ENCODE peak calls at places on chromosomes 11 and 22, in seven cellular contexts. One of them, this sample, is unnamed.

GRCh38 chr22:29434288-29434687 is 4.1 kb upstream of the RFPL1 start:
- DNase-seq in astrocyte of the spinal cord: no peak
- DNase-seq in stimulated activated CD8-positive, alpha-beta memory T cell treated with anti-CD3 and anti-CD28 coated beads, Interleukin-12 subunit alpha, Interleukin-12 subunit beta, amount 100 ng/mL, for 1 hour: no peak
- DNase-seq in WTC11: no peak
- DNase-seq in adipocyte: no peak
- DNase-seq in cardiac fibroblast: no peak
- DNase-seq in kidney: no peak
- DNase-seq in this sample: no peak

GRCh38 chr11:125871391-125872137 is 15.9 kb upstream of the HYLS1 start:
- DNase-seq in cardiac fibroblast: peak
- DNase-seq in kidney: no peak
- DNase-seq in adipocyte: peak
- DNase-seq in stimulated activated CD8-positive, alpha-beta memory T cell treated with anti-CD3 and anti-CD28 coated beads, Interleukin-12 subunit alpha, Interleukin-12 subunit beta, amount 100 ng/mL, for 1 hour: no peak
- DNase-seq in astrocyte of the spinal cord: peak
- DNase-seq in WTC11: peak
- DNase-seq in this sample: peak

GRCh38 chr22:29205598-29206371 is at the start of gene EMID1:
- DNase-seq in cardiac fibroblast: peak
- DNase-seq in kidney: peak
- DNase-seq in adipocyte: peak
- DNase-seq in stimulated activated CD8-positive, alpha-beta memory T cell treated with anti-CD3 and anti-CD28 coated beads, Interleukin-12 subunit alpha, Interleukin-12 subunit beta, amount 100 ng/mL, for 1 hour: no peak
- DNase-seq in WTC11: peak
- DNase-seq in astrocyte of the spinal cord: no peak
- DNase-seq in this sample: peak

GRCh38 chr22:36455571-36456458 is 25.6 kb downstream of the TXN2 start:
- DNase-seq in astrocyte of the spinal cord: no peak
- DNase-seq in kidney: no peak
- DNase-seq in adipocyte: no peak
- DNase-seq in stimulated activated CD8-positive, alpha-beta memory T cell treated with anti-CD3 and anti-CD28 coated beads, Interleukin-12 subunit alpha, Interleukin-12 subunit beta, amount 100 ng/mL, for 1 hour: no peak
- DNase-seq in WTC11: no peak
- DNase-seq in cardiac fibroblast: no peak
- DNase-seq in this sample: peak

GRCh38 chr11:64877390-64878222 is 815 bp downstream of the EHD1 start:
- DNase-seq in astrocyte of the spinal cord: no peak
- DNase-seq in kidney: peak
- DNase-seq in stimulated activated CD8-positive, alpha-beta memory T cell treated with anti-CD3 and anti-CD28 coated beads, Interleukin-12 subunit alpha, Interleukin-12 subunit beta, amount 100 ng/mL, for 1 hour: no peak
- DNase-seq in cardiac fibroblast: no peak
- DNase-seq in adipocyte: peak
- DNase-seq in WTC11: no peak
- DNase-seq in this sample: no peak

GRCh38 chr22:37818397-37819099 is 4.6 kb upstream of the GALR3 start:
- DNase-seq in kidney: peak
- DNase-seq in adipocyte: peak
- DNase-seq in astrocyte of the spinal cord: peak
- DNase-seq in stimulated activated CD8-positive, alpha-beta memory T cell treated with anti-CD3 and anti-CD28 coated beads, Interleukin-12 subunit alpha, Interleukin-12 subunit beta, amount 100 ng/mL, for 1 hour: peak
- DNase-seq in WTC11: peak
- DNase-seq in cardiac fibroblast: peak
- DNase-seq in this sample: peak

GRCh38 chr22:32106930-32107329 is 52.2 kb downstream of the C22orf42 start:
- DNase-seq in kidney: no peak
- DNase-seq in astrocyte of the spinal cord: peak
- DNase-seq in stimulated activated CD8-positive, alpha-beta memory T cell treated with anti-CD3 and anti-CD28 coated beads, Interleukin-12 subunit alpha, Interleukin-12 subunit beta, amount 100 ng/mL, for 1 hour: no peak
- DNase-seq in cardiac fibroblast: peak
- DNase-seq in WTC11: peak
- DNase-seq in adipocyte: peak
- DNase-seq in this sample: no peak

GRCh38 chr11:131300304-131300703 is 70.1 kb upstream of the NTM start:
- DNase-seq in adipocyte: peak
- DNase-seq in cardiac fibroblast: no peak
- DNase-seq in kidney: no peak
- DNase-seq in astrocyte of the spinal cord: peak
- DNase-seq in stimulated activated CD8-positive, alpha-beta memory T cell treated with anti-CD3 and anti-CD28 coated beads, Interleukin-12 subunit alpha, Interleukin-12 subunit beta, amount 100 ng/mL, for 1 hour: no peak
- DNase-seq in WTC11: no peak
- DNase-seq in this sample: no peak

GRCh38 chr11:19781351-19781750 is 68.7 kb downstream of the NAV2 start:
- DNase-seq in stimulated activated CD8-positive, alpha-beta memory T cell treated with anti-CD3 and anti-CD28 coated beads, Interleukin-12 subunit alpha, Interleukin-12 subunit beta, amount 100 ng/mL, for 1 hour: no peak
- DNase-seq in cardiac fibroblast: no peak
- DNase-seq in adipocyte: no peak
- DNase-seq in astrocyte of the spinal cord: no peak
- DNase-seq in kidney: no peak
- DNase-seq in WTC11: no peak
- DNase-seq in this sample: no peak

GRCh38 chr11:5622802-5623201 is 2.0 kb upstream of the TRIM34 start:
- DNase-seq in cardiac fibroblast: no peak
- DNase-seq in WTC11: no peak
- DNase-seq in astrocyte of the spinal cord: no peak
- DNase-seq in kidney: no peak
- DNase-seq in adipocyte: no peak
- DNase-seq in stimulated activated CD8-positive, alpha-beta memory T cell treated with anti-CD3 and anti-CD28 coated beads, Interleukin-12 subunit alpha, Interleukin-12 subunit beta, amount 100 ng/mL, for 1 hour: no peak
- DNase-seq in this sample: no peak

GRCh38 chr22:29207231-29207550 is 1.5 kb downstream of the EMID1 start:
- DNase-seq in kidney: no peak
- DNase-seq in WTC11: no peak
- DNase-seq in astrocyte of the spinal cord: no peak
- DNase-seq in cardiac fibroblast: no peak
- DNase-seq in adipocyte: no peak
- DNase-seq in stimulated activated CD8-positive, alpha-beta memory T cell treated with anti-CD3 and anti-CD28 coated beads, Interleukin-12 subunit alpha, Interleukin-12 subunit beta, amount 100 ng/mL, for 1 hour: no peak
- DNase-seq in this sample: peak

GRCh38 chr22:41598891-41599635 is 9.4 kb upstream of the PMM1 start:
- DNase-seq in stimulated activated CD8-positive, alpha-beta memory T cell treated with anti-CD3 and anti-CD28 coated beads, Interleukin-12 subunit alpha, Interleukin-12 subunit beta, amount 100 ng/mL, for 1 hour: no peak
- DNase-seq in cardiac fibroblast: no peak
- DNase-seq in kidney: peak
- DNase-seq in adipocyte: no peak
- DNase-seq in astrocyte of the spinal cord: no peak
- DNase-seq in WTC11: no peak
- DNase-seq in this sample: no peak

GRCh38 chr11:70502677-70503076 is 104.3 kb downstream of the CTTN start:
- DNase-seq in cardiac fibroblast: no peak
- DNase-seq in stimulated activated CD8-positive, alpha-beta memory T cell treated with anti-CD3 and anti-CD28 coated beads, Interleukin-12 subunit alpha, Interleukin-12 subunit beta, amount 100 ng/mL, for 1 hour: no peak
- DNase-seq in adipocyte: no peak
- DNase-seq in kidney: peak
- DNase-seq in WTC11: no peak
- DNase-seq in astrocyte of the spinal cord: no peak
- DNase-seq in this sample: peak

GRCh38 chr11:69382131-69383128 is 88.5 kb downstream of the MYEOV start:
- DNase-seq in adipocyte: no peak
- DNase-seq in WTC11: peak
- DNase-seq in stimulated activated CD8-positive, alpha-beta memory T cell treated with anti-CD3 and anti-CD28 coated beads, Interleukin-12 subunit alpha, Interleukin-12 subunit beta, amount 100 ng/mL, for 1 hour: no peak
- DNase-seq in cardiac fibroblast: peak
- DNase-seq in astrocyte of the spinal cord: no peak
- DNase-seq in kidney: peak
- DNase-seq in this sample: peak

GRCh38 chr11:77183421-77183984 is 55.5 kb downstream of the MYO7A start:
- DNase-seq in astrocyte of the spinal cord: no peak
- DNase-seq in adipocyte: no peak
- DNase-seq in cardiac fibroblast: no peak
- DNase-seq in WTC11: no peak
- DNase-seq in stimulated activated CD8-positive, alpha-beta memory T cell treated with anti-CD3 and anti-CD28 coated beads, Interleukin-12 subunit alpha, Interleukin-12 subunit beta, amount 100 ng/mL, for 1 hour: no peak
- DNase-seq in kidney: peak
- DNase-seq in this sample: no peak

GRCh38 chr11:115606223-115607220 is 102.3 kb upstream of the CADM1 start:
- DNase-seq in astrocyte of the spinal cord: peak
- DNase-seq in cardiac fibroblast: peak
- DNase-seq in WTC11: no peak
- DNase-seq in adipocyte: peak
- DNase-seq in kidney: no peak
- DNase-seq in stimulated activated CD8-positive, alpha-beta memory T cell treated with anti-CD3 and anti-CD28 coated beads, Interleukin-12 subunit alpha, Interleukin-12 subunit beta, amount 100 ng/mL, for 1 hour: no peak
- DNase-seq in this sample: no peak

GRCh38 chr11:68589817-68590216 is 94.5 kb upstream of the GAL start:
- DNase-seq in kidney: no peak
- DNase-seq in cardiac fibroblast: no peak
- DNase-seq in adipocyte: no peak
- DNase-seq in stimulated activated CD8-positive, alpha-beta memory T cell treated with anti-CD3 and anti-CD28 coated beads, Interleukin-12 subunit alpha, Interleukin-12 subunit beta, amount 100 ng/mL, for 1 hour: no peak
- DNase-seq in astrocyte of the spinal cord: no peak
- DNase-seq in WTC11: no peak
- DNase-seq in this sample: no peak

GRCh38 chr22:26477341-26477731 is 6.2 kb downstream of the HPS4 start:
- DNase-seq in adipocyte: no peak
- DNase-seq in astrocyte of the spinal cord: no peak
- DNase-seq in WTC11: no peak
- DNase-seq in stimulated activated CD8-positive, alpha-beta memory T cell treated with anti-CD3 and anti-CD28 coated beads, Interleukin-12 subunit alpha, Interleukin-12 subunit beta, amount 100 ng/mL, for 1 hour: no peak
- DNase-seq in cardiac fibroblast: no peak
- DNase-seq in kidney: no peak
- DNase-seq in this sample: no peak

GRCh38 chr11:67262731-67263675 is 3.3 kb upstream of the GRK2 start:
- DNase-seq in astrocyte of the spinal cord: peak
- DNase-seq in stimulated activated CD8-positive, alpha-beta memory T cell treated with anti-CD3 and anti-CD28 coated beads, Interleukin-12 subunit alpha, Interleukin-12 subunit beta, amount 100 ng/mL, for 1 hour: peak
- DNase-seq in kidney: peak
- DNase-seq in adipocyte: peak
- DNase-seq in cardiac fibroblast: peak
- DNase-seq in WTC11: peak
- DNase-seq in this sample: peak

GRCh38 chr11:119782673-119783072 is 53.7 kb upstream of the NECTIN1 start:
- DNase-seq in adipocyte: peak
- DNase-seq in cardiac fibroblast: no peak
- DNase-seq in WTC11: no peak
- DNase-seq in astrocyte of the spinal cord: peak
- DNase-seq in kidney: peak
- DNase-seq in stimulated activated CD8-positive, alpha-beta memory T cell treated with anti-CD3 and anti-CD28 coated beads, Interleukin-12 subunit alpha, Interleukin-12 subunit beta, amount 100 ng/mL, for 1 hour: no peak
- DNase-seq in this sample: peak

GRCh38 chr11:19472679-19473078 is 231.9 kb upstream of the E2F8 start:
- DNase-seq in astrocyte of the spinal cord: peak
- DNase-seq in WTC11: no peak
- DNase-seq in stimulated activated CD8-positive, alpha-beta memory T cell treated with anti-CD3 and anti-CD28 coated beads, Interleukin-12 subunit alpha, Interleukin-12 subunit beta, amount 100 ng/mL, for 1 hour: no peak
- DNase-seq in cardiac fibroblast: peak
- DNase-seq in kidney: no peak
- DNase-seq in adipocyte: no peak
- DNase-seq in this sample: no peak

GRCh38 chr11:35963911-35964310 is 20.0 kb downstream of the LDLRAD3 start:
- DNase-seq in stimulated activated CD8-positive, alpha-beta memory T cell treated with anti-CD3 and anti-CD28 coated beads, Interleukin-12 subunit alpha, Interleukin-12 subunit beta, amount 100 ng/mL, for 1 hour: no peak
- DNase-seq in cardiac fibroblast: peak
- DNase-seq in kidney: no peak
- DNase-seq in astrocyte of the spinal cord: no peak
- DNase-seq in adipocyte: no peak
- DNase-seq in WTC11: no peak
- DNase-seq in this sample: peak

GRCh38 chr22:20111045-20111688 is 4.7 kb upstream of the RANBP1 start:
- DNase-seq in kidney: peak
- DNase-seq in cardiac fibroblast: peak
- DNase-seq in adipocyte: peak
- DNase-seq in WTC11: no peak
- DNase-seq in astrocyte of the spinal cord: peak
- DNase-seq in stimulated activated CD8-positive, alpha-beta memory T cell treated with anti-CD3 and anti-CD28 coated beads, Interleukin-12 subunit alpha, Interleukin-12 subunit beta, amount 100 ng/mL, for 1 hour: no peak
- DNase-seq in this sample: peak

GRCh38 chr11:88454881-88455280 is 117.3 kb upstream of the CTSC start:
- DNase-seq in kidney: no peak
- DNase-seq in astrocyte of the spinal cord: no peak
- DNase-seq in WTC11: no peak
- DNase-seq in stimulated activated CD8-positive, alpha-beta memory T cell treated with anti-CD3 and anti-CD28 coated beads, Interleukin-12 subunit alpha, Interleukin-12 subunit beta, amount 100 ng/mL, for 1 hour: no peak
- DNase-seq in cardiac fibroblast: no peak
- DNase-seq in adipocyte: no peak
- DNase-seq in this sample: no peak

GRCh38 chr22:22059476-22060002 is 77.0 kb upstream of the TOP3B start:
- DNase-seq in WTC11: no peak
- DNase-seq in stimulated activated CD8-positive, alpha-beta memory T cell treated with anti-CD3 and anti-CD28 coated beads, Interleukin-12 subunit alpha, Interleukin-12 subunit beta, amount 100 ng/mL, for 1 hour: no peak
- DNase-seq in adipocyte: no peak
- DNase-seq in cardiac fibroblast: no peak
- DNase-seq in kidney: no peak
- DNase-seq in astrocyte of the spinal cord: no peak
- DNase-seq in this sample: no peak

GRCh38 chr11:105960252-105961245 is 61.5 kb downstream of the MSANTD4 start:
- DNase-seq in kidney: peak
- DNase-seq in stimulated activated CD8-positive, alpha-beta memory T cell treated with anti-CD3 and anti-CD28 coated beads, Interleukin-12 subunit alpha, Interleukin-12 subunit beta, amount 100 ng/mL, for 1 hour: no peak
- DNase-seq in adipocyte: no peak
- DNase-seq in astrocyte of the spinal cord: no peak
- DNase-seq in cardiac fibroblast: no peak
- DNase-seq in WTC11: peak
- DNase-seq in this sample: no peak

GRCh38 chr11:69010964-69011623 is 2.0 kb downstream of the MRGPRF start:
- DNase-seq in kidney: peak
- DNase-seq in cardiac fibroblast: peak
- DNase-seq in astrocyte of the spinal cord: peak
- DNase-seq in adipocyte: peak
- DNase-seq in stimulated activated CD8-positive, alpha-beta memory T cell treated with anti-CD3 and anti-CD28 coated beads, Interleukin-12 subunit alpha, Interleukin-12 subunit beta, amount 100 ng/mL, for 1 hour: no peak
- DNase-seq in WTC11: peak
- DNase-seq in this sample: peak

GRCh38 chr11:120667281-120667680 is 155.7 kb downstream of the GRIK4 start:
- DNase-seq in cardiac fibroblast: peak
- DNase-seq in adipocyte: no peak
- DNase-seq in kidney: no peak
- DNase-seq in WTC11: no peak
- DNase-seq in astrocyte of the spinal cord: no peak
- DNase-seq in stimulated activated CD8-positive, alpha-beta memory T cell treated with anti-CD3 and anti-CD28 coated beads, Interleukin-12 subunit alpha, Interleukin-12 subunit beta, amount 100 ng/mL, for 1 hour: no peak
- DNase-seq in this sample: peak

GRCh38 chr11:69290791-69291190 is 3.2 kb upstream of the MYEOV start:
- DNase-seq in kidney: no peak
- DNase-seq in stimulated activated CD8-positive, alpha-beta memory T cell treated with anti-CD3 and anti-CD28 coated beads, Interleukin-12 subunit alpha, Interleukin-12 subunit beta, amount 100 ng/mL, for 1 hour: no peak
- DNase-seq in WTC11: no peak
- DNase-seq in cardiac fibroblast: no peak
- DNase-seq in astrocyte of the spinal cord: no peak
- DNase-seq in adipocyte: no peak
- DNase-seq in this sample: peak

GRCh38 chr11:9825315-9825714 is 161.4 kb downstream of the SWAP70 start:
- DNase-seq in stimulated activated CD8-positive, alpha-beta memory T cell treated with anti-CD3 and anti-CD28 coated beads, Interleukin-12 subunit alpha, Interleukin-12 subunit beta, amount 100 ng/mL, for 1 hour: no peak
- DNase-seq in WTC11: no peak
- DNase-seq in astrocyte of the spinal cord: no peak
- DNase-seq in cardiac fibroblast: peak
- DNase-seq in kidney: no peak
- DNase-seq in adipocyte: peak
- DNase-seq in this sample: peak

GRCh38 chr22:19722175-19722914 is 994 bp upstream of the GP1BB start:
- DNase-seq in astrocyte of the spinal cord: no peak
- DNase-seq in stimulated activated CD8-positive, alpha-beta memory T cell treated with anti-CD3 and anti-CD28 coated beads, Interleukin-12 subunit alpha, Interleukin-12 subunit beta, amount 100 ng/mL, for 1 hour: no peak
- DNase-seq in adipocyte: no peak
- DNase-seq in WTC11: peak
- DNase-seq in kidney: no peak
- DNase-seq in cardiac fibroblast: no peak
- DNase-seq in this sample: peak

GRCh38 chr11:101894505-101894904 is 20.3 kb upstream of the CEP126 start:
- DNase-seq in astrocyte of the spinal cord: no peak
- DNase-seq in cardiac fibroblast: no peak
- DNase-seq in WTC11: no peak
- DNase-seq in stimulated activated CD8-positive, alpha-beta memory T cell treated with anti-CD3 and anti-CD28 coated beads, Interleukin-12 subunit alpha, Interleukin-12 subunit beta, amount 100 ng/mL, for 1 hour: no peak
- DNase-seq in adipocyte: no peak
- DNase-seq in kidney: no peak
- DNase-seq in this sample: peak

GRCh38 chr11:100673063-100673462 is 14.0 kb upstream of the ARHGAP42 start:
- DNase-seq in adipocyte: no peak
- DNase-seq in kidney: no peak
- DNase-seq in cardiac fibroblast: no peak
- DNase-seq in WTC11: no peak
- DNase-seq in astrocyte of the spinal cord: no peak
- DNase-seq in stimulated activated CD8-positive, alpha-beta memory T cell treated with anti-CD3 and anti-CD28 coated beads, Interleukin-12 subunit alpha, Interleukin-12 subunit beta, amount 100 ng/mL, for 1 hour: no peak
- DNase-seq in this sample: peak

GRCh38 chr11:132987936-132988335 is 544.4 kb downstream of the OPCML start:
- DNase-seq in stimulated activated CD8-positive, alpha-beta memory T cell treated with anti-CD3 and anti-CD28 coated beads, Interleukin-12 subunit alpha, Interleukin-12 subunit beta, amount 100 ng/mL, for 1 hour: no peak
- DNase-seq in astrocyte of the spinal cord: peak
- DNase-seq in WTC11: no peak
- DNase-seq in adipocyte: no peak
- DNase-seq in kidney: no peak
- DNase-seq in cardiac fibroblast: no peak
- DNase-seq in this sample: no peak

GRCh38 chr11:7436657-7437056 is 48.6 kb upstream of the OLFML1 start:
- DNase-seq in kidney: no peak
- DNase-seq in WTC11: no peak
- DNase-seq in stimulated activated CD8-positive, alpha-beta memory T cell treated with anti-CD3 and anti-CD28 coated beads, Interleukin-12 subunit alpha, Interleukin-12 subunit beta, amount 100 ng/mL, for 1 hour: no peak
- DNase-seq in astrocyte of the spinal cord: no peak
- DNase-seq in adipocyte: no peak
- DNase-seq in cardiac fibroblast: no peak
- DNase-seq in this sample: no peak

GRCh38 chr22:20258584-20259335 is 9.4 kb downstream of the RTN4R start:
- DNase-seq in kidney: no peak
- DNase-seq in WTC11: peak
- DNase-seq in adipocyte: no peak
- DNase-seq in stimulated activated CD8-positive, alpha-beta memory T cell treated with anti-CD3 and anti-CD28 coated beads, Interleukin-12 subunit alpha, Interleukin-12 subunit beta, amount 100 ng/mL, for 1 hour: no peak
- DNase-seq in astrocyte of the spinal cord: no peak
- DNase-seq in cardiac fibroblast: no peak
- DNase-seq in this sample: no peak

GRCh38 chr11:102429691-102430090 is 22.9 kb downstream of the TMEM123 start:
- DNase-seq in cardiac fibroblast: no peak
- DNase-seq in WTC11: no peak
- DNase-seq in adipocyte: no peak
- DNase-seq in kidney: no peak
- DNase-seq in astrocyte of the spinal cord: no peak
- DNase-seq in stimulated activated CD8-positive, alpha-beta memory T cell treated with anti-CD3 and anti-CD28 coated beads, Interleukin-12 subunit alpha, Interleukin-12 subunit beta, amount 100 ng/mL, for 1 hour: no peak
- DNase-seq in this sample: no peak

GRCh38 chr22:49303781-49304461 is 523.8 kb downstream of the BRD1 start:
- DNase-seq in WTC11: no peak
- DNase-seq in adipocyte: no peak
- DNase-seq in cardiac fibroblast: no peak
- DNase-seq in stimulated activated CD8-positive, alpha-beta memory T cell treated with anti-CD3 and anti-CD28 coated beads, Interleukin-12 subunit alpha, Interleukin-12 subunit beta, amount 100 ng/mL, for 1 hour: no peak
- DNase-seq in kidney: peak
- DNase-seq in astrocyte of the spinal cord: no peak
- DNase-seq in this sample: peak

This sample was measured in osteoblast.